ENCODE peak calls at places on chromosomes 5 and 9, in five cellular contexts. One of them, this sample, is unnamed.

GRCh38 chr5:137186759-137187461 is 312.2 kb downstream of the SPOCK1 start:
- ATAC-seq in lung: no peak
- ATAC-seq in T-cell: no peak
- ATAC-seq in psoas muscle: peak; percentile 64
- ATAC-seq in activated CD8-positive, alpha-beta memory T cell treated with anti-CD3 and anti-CD28 coated beads, Interleukin-2, amount 10 ng/mL, durations not matched to agents 7 days and 5 days: no peak
- ATAC-seq in this sample: no peak

GRCh38 chr5:141716009-141716408 is 34.0 kb upstream of the ARAP3 start:
- ATAC-seq in lung: no peak
- ATAC-seq in T-cell: no peak
- ATAC-seq in psoas muscle: no peak
- ATAC-seq in activated CD8-positive, alpha-beta memory T cell treated with anti-CD3 and anti-CD28 coated beads, Interleukin-2, amount 10 ng/mL, durations not matched to agents 7 days and 5 days: no peak
- ATAC-seq in this sample: no peak

GRCh38 chr5:178115835-178116405 is 2.6 kb downstream of the N4BP3 start:
- ATAC-seq in lung: no peak
- ATAC-seq in T-cell: no peak
- ATAC-seq in psoas muscle: no peak
- ATAC-seq in activated CD8-positive, alpha-beta memory T cell treated with anti-CD3 and anti-CD28 coated beads, Interleukin-2, amount 10 ng/mL, durations not matched to agents 7 days and 5 days: no peak
- ATAC-seq in this sample: no peak

GRCh38 chr5:31021181-31021624 is 172.3 kb upstream of the CDH6 start:
- ATAC-seq in lung: no peak
- ATAC-seq in T-cell: no peak
- ATAC-seq in psoas muscle: no peak
- ATAC-seq in activated CD8-positive, alpha-beta memory T cell treated with anti-CD3 and anti-CD28 coated beads, Interleukin-2, amount 10 ng/mL, durations not matched to agents 7 days and 5 days: no peak
- ATAC-seq in this sample: no peak

GRCh38 chr9:95025213-95026170 is 292.0 kb downstream of the FANCC start:
- ATAC-seq in lung: peak; percentile 86
- ATAC-seq in T-cell: no peak
- ATAC-seq in psoas muscle: peak; percentile 82
- ATAC-seq in activated CD8-positive, alpha-beta memory T cell treated with anti-CD3 and anti-CD28 coated beads, Interleukin-2, amount 10 ng/mL, durations not matched to agents 7 days and 5 days: no peak
- ATAC-seq in this sample: no peak

GRCh38 chr9:129038109-129038852 is 1.9 kb downstream of the MIGA2 start:
- ATAC-seq in lung: no peak
- ATAC-seq in T-cell: no peak
- ATAC-seq in psoas muscle: no peak
- ATAC-seq in activated CD8-positive, alpha-beta memory T cell treated with anti-CD3 and anti-CD28 coated beads, Interleukin-2, amount 10 ng/mL, durations not matched to agents 7 days and 5 days: no peak
- ATAC-seq in this sample: no peak

GRCh38 chr5:109655841-109656240 is 33.9 kb upstream of the MAN2A1 start:
- ATAC-seq in lung: no peak
- ATAC-seq in T-cell: no peak
- ATAC-seq in psoas muscle: no peak
- ATAC-seq in activated CD8-positive, alpha-beta memory T cell treated with anti-CD3 and anti-CD28 coated beads, Interleukin-2, amount 10 ng/mL, durations not matched to agents 7 days and 5 days: no peak
- ATAC-seq in this sample: no peak

GRCh38 chr9:17907780-17908513 is 329.1 kb downstream of the SH3GL2 start:
- ATAC-seq in lung: no peak
- ATAC-seq in T-cell: no peak
- ATAC-seq in psoas muscle: no peak
- ATAC-seq in activated CD8-positive, alpha-beta memory T cell treated with anti-CD3 and anti-CD28 coated beads, Interleukin-2, amount 10 ng/mL, durations not matched to agents 7 days and 5 days: no peak
- ATAC-seq in this sample: no peak

GRCh38 chr9:35790025-35790384 is 1.4 kb upstream of the NPR2 start:
- ATAC-seq in lung: no peak
- ATAC-seq in T-cell: no peak
- ATAC-seq in psoas muscle: no peak
- ATAC-seq in activated CD8-positive, alpha-beta memory T cell treated with anti-CD3 and anti-CD28 coated beads, Interleukin-2, amount 10 ng/mL, durations not matched to agents 7 days and 5 days: peak; percentile 16
- ATAC-seq in this sample: no peak

GRCh38 chr9:121499427-121500164 is at the start of gene GGTA1:
- ATAC-seq in lung: peak; percentile 73
- ATAC-seq in T-cell: peak; percentile 37
- ATAC-seq in psoas muscle: peak; percentile 85
- ATAC-seq in activated CD8-positive, alpha-beta memory T cell treated with anti-CD3 and anti-CD28 coated beads, Interleukin-2, amount 10 ng/mL, durations not matched to agents 7 days and 5 days: peak; percentile 49
- ATAC-seq in this sample: peak; percentile 49

GRCh38 chr5:16666861-16667481 is 50.2 kb upstream of the RETREG1 start:
- ATAC-seq in lung: peak; percentile 25
- ATAC-seq in T-cell: peak; percentile 50
- ATAC-seq in psoas muscle: peak; percentile 83
- ATAC-seq in activated CD8-positive, alpha-beta memory T cell treated with anti-CD3 and anti-CD28 coated beads, Interleukin-2, amount 10 ng/mL, durations not matched to agents 7 days and 5 days: no peak
- ATAC-seq in this sample: no peak

GRCh38 chr5:39146831-39147540 is 72.4 kb downstream of the FYB1 start:
- ATAC-seq in lung: no peak
- ATAC-seq in T-cell: no peak
- ATAC-seq in psoas muscle: no peak
- ATAC-seq in activated CD8-positive, alpha-beta memory T cell treated with anti-CD3 and anti-CD28 coated beads, Interleukin-2, amount 10 ng/mL, durations not matched to agents 7 days and 5 days: no peak
- ATAC-seq in this sample: no peak

GRCh38 chr5:52007230-52007858 is 624.1 kb downstream of the ISL1 start:
- ATAC-seq in lung: no peak
- ATAC-seq in T-cell: no peak
- ATAC-seq in psoas muscle: no peak
- ATAC-seq in activated CD8-positive, alpha-beta memory T cell treated with anti-CD3 and anti-CD28 coated beads, Interleukin-2, amount 10 ng/mL, durations not matched to agents 7 days and 5 days: no peak
- ATAC-seq in this sample: no peak

GRCh38 chr9:86892576-86892975 is 54.7 kb downstream of the GAS1 start:
- ATAC-seq in lung: no peak
- ATAC-seq in T-cell: no peak
- ATAC-seq in psoas muscle: no peak
- ATAC-seq in activated CD8-positive, alpha-beta memory T cell treated with anti-CD3 and anti-CD28 coated beads, Interleukin-2, amount 10 ng/mL, durations not matched to agents 7 days and 5 days: no peak
- ATAC-seq in this sample: no peak

GRCh38 chr5:142717582-142718215 is 31.8 kb upstream of the FGF1 start:
- ATAC-seq in lung: no peak
- ATAC-seq in T-cell: peak; percentile 27
- ATAC-seq in psoas muscle: peak; percentile 36
- ATAC-seq in activated CD8-positive, alpha-beta memory T cell treated with anti-CD3 and anti-CD28 coated beads, Interleukin-2, amount 10 ng/mL, durations not matched to agents 7 days and 5 days: no peak
- ATAC-seq in this sample: no peak

GRCh38 chr5:154447074-154447725 is 1.4 kb downstream of the SAP30L start:
- ATAC-seq in lung: no peak
- ATAC-seq in T-cell: no peak
- ATAC-seq in psoas muscle: no peak
- ATAC-seq in activated CD8-positive, alpha-beta memory T cell treated with anti-CD3 and anti-CD28 coated beads, Interleukin-2, amount 10 ng/mL, durations not matched to agents 7 days and 5 days: no peak
- ATAC-seq in this sample: no peak

GRCh38 chr5:75622564-75622963 is 11.3 kb downstream of the ANKDD1B start:
- ATAC-seq in lung: peak; percentile 75
- ATAC-seq in T-cell: no peak
- ATAC-seq in psoas muscle: no peak
- ATAC-seq in activated CD8-positive, alpha-beta memory T cell treated with anti-CD3 and anti-CD28 coated beads, Interleukin-2, amount 10 ng/mL, durations not matched to agents 7 days and 5 days: no peak
- ATAC-seq in this sample: no peak

GRCh38 chr5:37814699-37815098 is 25.1 kb downstream of the GDNF start:
- ATAC-seq in lung: no peak
- ATAC-seq in T-cell: no peak
- ATAC-seq in psoas muscle: no peak
- ATAC-seq in activated CD8-positive, alpha-beta memory T cell treated with anti-CD3 and anti-CD28 coated beads, Interleukin-2, amount 10 ng/mL, durations not matched to agents 7 days and 5 days: no peak
- ATAC-seq in this sample: no peak

GRCh38 chr5:157545911-157546310 is 29.7 kb downstream of the ADAM19 start:
- ATAC-seq in lung: no peak
- ATAC-seq in T-cell: no peak
- ATAC-seq in psoas muscle: no peak
- ATAC-seq in activated CD8-positive, alpha-beta memory T cell treated with anti-CD3 and anti-CD28 coated beads, Interleukin-2, amount 10 ng/mL, durations not matched to agents 7 days and 5 days: no peak
- ATAC-seq in this sample: no peak

GRCh38 chr9:133371261-133371711 is 4.6 kb downstream of the SURF4 start:
- ATAC-seq in lung: no peak
- ATAC-seq in T-cell: peak; percentile 55
- ATAC-seq in psoas muscle: no peak
- ATAC-seq in activated CD8-positive, alpha-beta memory T cell treated with anti-CD3 and anti-CD28 coated beads, Interleukin-2, amount 10 ng/mL, durations not matched to agents 7 days and 5 days: peak; percentile 44
- ATAC-seq in this sample: no peak

GRCh38 chr5:55073211-55073610 is 29.2 kb upstream of the GZMA start:
- ATAC-seq in lung: no peak
- ATAC-seq in T-cell: no peak
- ATAC-seq in psoas muscle: no peak
- ATAC-seq in activated CD8-positive, alpha-beta memory T cell treated with anti-CD3 and anti-CD28 coated beads, Interleukin-2, amount 10 ng/mL, durations not matched to agents 7 days and 5 days: peak; percentile 20
- ATAC-seq in this sample: no peak

GRCh38 chr5:86461169-86461956 is 156.4 kb upstream of the COX7C start:
- ATAC-seq in lung: no peak
- ATAC-seq in T-cell: no peak
- ATAC-seq in psoas muscle: no peak
- ATAC-seq in activated CD8-positive, alpha-beta memory T cell treated with anti-CD3 and anti-CD28 coated beads, Interleukin-2, amount 10 ng/mL, durations not matched to agents 7 days and 5 days: no peak
- ATAC-seq in this sample: no peak

GRCh38 chr5:17224858-17225436 is 7.5 kb downstream of the BASP1 start:
- ATAC-seq in lung: no peak
- ATAC-seq in T-cell: no peak
- ATAC-seq in psoas muscle: no peak
- ATAC-seq in activated CD8-positive, alpha-beta memory T cell treated with anti-CD3 and anti-CD28 coated beads, Interleukin-2, amount 10 ng/mL, durations not matched to agents 7 days and 5 days: no peak
- ATAC-seq in this sample: peak; percentile 94

GRCh38 chr5:67806647-67807046 is 408.9 kb upstream of the PIK3R1 start:
- ATAC-seq in lung: no peak
- ATAC-seq in T-cell: no peak
- ATAC-seq in psoas muscle: peak; percentile 83
- ATAC-seq in activated CD8-positive, alpha-beta memory T cell treated with anti-CD3 and anti-CD28 coated beads, Interleukin-2, amount 10 ng/mL, durations not matched to agents 7 days and 5 days: no peak
- ATAC-seq in this sample: no peak

GRCh38 chr5:166517976-166518375 is 1773.5 kb upstream of the WWC1 start:
- ATAC-seq in lung: no peak
- ATAC-seq in T-cell: no peak
- ATAC-seq in psoas muscle: no peak
- ATAC-seq in activated CD8-positive, alpha-beta memory T cell treated with anti-CD3 and anti-CD28 coated beads, Interleukin-2, amount 10 ng/mL, durations not matched to agents 7 days and 5 days: no peak
- ATAC-seq in this sample: no peak

GRCh38 chr5:133801955-133802751 is 166.3 kb downstream of the C5orf15 start:
- ATAC-seq in lung: no peak
- ATAC-seq in T-cell: no peak
- ATAC-seq in psoas muscle: peak; percentile 99
- ATAC-seq in activated CD8-positive, alpha-beta memory T cell treated with anti-CD3 and anti-CD28 coated beads, Interleukin-2, amount 10 ng/mL, durations not matched to agents 7 days and 5 days: no peak
- ATAC-seq in this sample: no peak

GRCh38 chr5:181173420-181174342 is 26.3 kb downstream of the OR2V2 start:
- ATAC-seq in lung: no peak
- ATAC-seq in T-cell: peak; percentile 74
- ATAC-seq in psoas muscle: peak; percentile 48
- ATAC-seq in activated CD8-positive, alpha-beta memory T cell treated with anti-CD3 and anti-CD28 coated beads, Interleukin-2, amount 10 ng/mL, durations not matched to agents 7 days and 5 days: peak; percentile 75
- ATAC-seq in this sample: peak; percentile 70

GRCh38 chr9:101586651-101587050 is 8.1 kb downstream of the PPP3R2 start:
- ATAC-seq in lung: no peak
- ATAC-seq in T-cell: no peak
- ATAC-seq in psoas muscle: no peak
- ATAC-seq in activated CD8-positive, alpha-beta memory T cell treated with anti-CD3 and anti-CD28 coated beads, Interleukin-2, amount 10 ng/mL, durations not matched to agents 7 days and 5 days: peak; percentile 94
- ATAC-seq in this sample: no peak

GRCh38 chr9:69149321-69149807 is 24.7 kb upstream of the TJP2 start:
- ATAC-seq in lung: peak; percentile 28
- ATAC-seq in T-cell: no peak
- ATAC-seq in psoas muscle: no peak
- ATAC-seq in activated CD8-positive, alpha-beta memory T cell treated with anti-CD3 and anti-CD28 coated beads, Interleukin-2, amount 10 ng/mL, durations not matched to agents 7 days and 5 days: no peak
- ATAC-seq in this sample: no peak

GRCh38 chr9:108972186-108972585 is 38.0 kb downstream of the ABITRAM start:
- ATAC-seq in lung: no peak
- ATAC-seq in T-cell: no peak
- ATAC-seq in psoas muscle: no peak
- ATAC-seq in activated CD8-positive, alpha-beta memory T cell treated with anti-CD3 and anti-CD28 coated beads, Interleukin-2, amount 10 ng/mL, durations not matched to agents 7 days and 5 days: no peak
- ATAC-seq in this sample: no peak

GRCh38 chr5:113320160-113320816 is 114.5 kb downstream of the TSSK1B start:
- ATAC-seq in lung: no peak
- ATAC-seq in T-cell: no peak
- ATAC-seq in psoas muscle: no peak
- ATAC-seq in activated CD8-positive, alpha-beta memory T cell treated with anti-CD3 and anti-CD28 coated beads, Interleukin-2, amount 10 ng/mL, durations not matched to agents 7 days and 5 days: no peak
- ATAC-seq in this sample: no peak

GRCh38 chr5:1176473-1177391 is 24.7 kb upstream of the SLC6A19 start:
- ATAC-seq in lung: no peak
- ATAC-seq in T-cell: no peak
- ATAC-seq in psoas muscle: no peak
- ATAC-seq in activated CD8-positive, alpha-beta memory T cell treated with anti-CD3 and anti-CD28 coated beads, Interleukin-2, amount 10 ng/mL, durations not matched to agents 7 days and 5 days: no peak
- ATAC-seq in this sample: no peak

GRCh38 chr5:178454308-178454707 is 135.9 kb downstream of the COL23A1 start:
- ATAC-seq in lung: no peak
- ATAC-seq in T-cell: no peak
- ATAC-seq in psoas muscle: no peak
- ATAC-seq in activated CD8-positive, alpha-beta memory T cell treated with anti-CD3 and anti-CD28 coated beads, Interleukin-2, amount 10 ng/mL, durations not matched to agents 7 days and 5 days: no peak
- ATAC-seq in this sample: no peak

GRCh38 chr5:157354825-157355224 is 88.9 kb downstream of the CYFIP2 start:
- ATAC-seq in lung: no peak
- ATAC-seq in T-cell: no peak
- ATAC-seq in psoas muscle: no peak
- ATAC-seq in activated CD8-positive, alpha-beta memory T cell treated with anti-CD3 and anti-CD28 coated beads, Interleukin-2, amount 10 ng/mL, durations not matched to agents 7 days and 5 days: no peak
- ATAC-seq in this sample: no peak

GRCh38 chr5:123455640-123456039 is 32.4 kb upstream of the CEP120 start:
- ATAC-seq in lung: no peak
- ATAC-seq in T-cell: no peak
- ATAC-seq in psoas muscle: no peak
- ATAC-seq in activated CD8-positive, alpha-beta memory T cell treated with anti-CD3 and anti-CD28 coated beads, Interleukin-2, amount 10 ng/mL, durations not matched to agents 7 days and 5 days: no peak
- ATAC-seq in this sample: no peak

GRCh38 chr9:12060811-12061210 is 632.4 kb upstream of the TYRP1 start:
- ATAC-seq in lung: no peak
- ATAC-seq in T-cell: no peak
- ATAC-seq in psoas muscle: no peak
- ATAC-seq in activated CD8-positive, alpha-beta memory T cell treated with anti-CD3 and anti-CD28 coated beads, Interleukin-2, amount 10 ng/mL, durations not matched to agents 7 days and 5 days: no peak
- ATAC-seq in this sample: no peak

GRCh38 chr5:112724901-112725300 is 12.8 kb upstream of the APC start:
- ATAC-seq in lung: no peak
- ATAC-seq in T-cell: no peak
- ATAC-seq in psoas muscle: peak; percentile 50
- ATAC-seq in activated CD8-positive, alpha-beta memory T cell treated with anti-CD3 and anti-CD28 coated beads, Interleukin-2, amount 10 ng/mL, durations not matched to agents 7 days and 5 days: no peak
- ATAC-seq in this sample: no peak

GRCh38 chr5:74212336-74212735 is 428.2 kb downstream of the ENC1 start:
- ATAC-seq in lung: no peak
- ATAC-seq in T-cell: no peak
- ATAC-seq in psoas muscle: no peak
- ATAC-seq in activated CD8-positive, alpha-beta memory T cell treated with anti-CD3 and anti-CD28 coated beads, Interleukin-2, amount 10 ng/mL, durations not matched to agents 7 days and 5 days: no peak
- ATAC-seq in this sample: peak; percentile 14